ENCODE peak calls at places on chromosome 2, in eight cellular contexts. Z, T, J, B, W, X, Y and O are unnamed samples.

GRCh38 chr2:148907085-148907785 is 32.2 kb downstream of the KIF5C start:
- DNase-seq in Z (no peak), T (no peak), J (no peak), B (no peak), W (no peak), X (no peak), Y (no peak), O (no peak)

GRCh38 chr2:67108231-67108630 is 288.9 kb upstream of the ETAA1 start:
- DNase-seq in Z (no peak), T (no peak), J (peak), B (no peak), W (no peak), X (peak), Y (peak), O (no peak)

GRCh38 chr2:36492216-36492945 is 105.6 kb downstream of the FEZ2 start:
- DNase-seq in Z (no peak), T (no peak), J (no peak), B (no peak), W (no peak), X (no peak), Y (no peak), O (no peak)

GRCh38 chr2:121501554-121501953 is 29.1 kb upstream of the RNU4ATAC start:
- DNase-seq in Z (no peak), T (peak), J (no peak), B (no peak), W (no peak), X (no peak), Y (no peak), O (no peak)

GRCh38 chr2:118460425-118460824 is 372.2 kb downstream of the INSIG2 start:
- DNase-seq in Z (no peak), T (no peak), J (no peak), B (no peak), W (no peak), X (no peak), Y (no peak), O (no peak)

GRCh38 chr2:152594792-152595191 is 122.5 kb downstream of the PRPF40A start:
- DNase-seq in Z (no peak), T (peak), J (no peak), B (peak), W (no peak), X (no peak), Y (no peak), O (no peak)

GRCh38 chr2:39570614-39571013 is 95.1 kb upstream of the TMEM178A start:
- DNase-seq in Z (no peak), T (no peak), J (no peak), B (no peak), W (no peak), X (no peak), Y (no peak), O (no peak)

GRCh38 chr2:173681891-173682655 is 283.1 kb downstream of the SP3 start:
- DNase-seq in Z (no peak), T (no peak), J (no peak), B (no peak), W (no peak), X (no peak), Y (no peak), O (no peak)

GRCh38 chr2:197306691-197307030 is 3.9 kb downstream of the ANKRD44 start:
- DNase-seq in Z (no peak), T (peak), J (no peak), B (no peak), W (no peak), X (peak), Y (peak), O (no peak)

GRCh38 chr2:62577994-62578836 is 72.2 kb upstream of the TMEM17 start:
- DNase-seq in Z (no peak), T (peak), J (no peak), B (no peak), W (no peak), X (no peak), Y (no peak), O (no peak)

GRCh38 chr2:132815522-132815921 is 145.5 kb upstream of the LYPD1 start:
- DNase-seq in Z (no peak), T (peak), J (no peak), B (no peak), W (no peak), X (no peak), Y (no peak), O (no peak)

GRCh38 chr2:11320698-11321492 is 23.5 kb downstream of the ROCK2 start:
- DNase-seq in Z (no peak), T (no peak), J (no peak), B (no peak), W (no peak), X (no peak), Y (no peak), O (peak)